ENCODE peak calls at places on chromosomes 5 and 9, in five cellular contexts. One of them, this sample, is unnamed.
A peak's percentile ranks its signal among the peaks of the same experiment; 100 is the strongest.

GRCh38 chr9:16182784-16183183 is 629.9 kb downstream of the CCDC171 start:
- DNase-seq in NT2/D1: no peak
- DNase-seq in HepG2: no peak
- DNase-seq in GM12878: no peak
- DNase-seq in H1: no peak
- DNase-seq in this sample: no peak

GRCh38 chr9:1100945-1101344 is 50.8 kb downstream of the DMRT2 start:
- DNase-seq in NT2/D1: peak; percentile 57
- DNase-seq in HepG2: peak; percentile 26
- DNase-seq in GM12878: no peak
- DNase-seq in H1: peak; percentile 25
- DNase-seq in this sample: peak; percentile 34

GRCh38 chr5:30638899-30639298 is 554.6 kb upstream of the CDH6 start:
- DNase-seq in NT2/D1: no peak
- DNase-seq in HepG2: no peak
- DNase-seq in GM12878: no peak
- DNase-seq in H1: no peak
- DNase-seq in this sample: no peak

GRCh38 chr9:88653926-88654325 is 118.9 kb downstream of the NXNL2 start:
- DNase-seq in NT2/D1: no peak
- DNase-seq in HepG2: no peak
- DNase-seq in GM12878: no peak
- DNase-seq in H1: no peak
- DNase-seq in this sample: no peak

GRCh38 chr5:169160405-169160901 is 140.5 kb downstream of the SLIT3 start:
- DNase-seq in NT2/D1: no peak
- DNase-seq in HepG2: no peak
- DNase-seq in GM12878: no peak
- DNase-seq in H1: no peak
- DNase-seq in this sample: no peak

GRCh38 chr5:66659780-66660179 is 63.6 kb downstream of the MAST4 start:
- DNase-seq in NT2/D1: no peak
- DNase-seq in HepG2: no peak
- DNase-seq in GM12878: no peak
- DNase-seq in H1: no peak
- DNase-seq in this sample: no peak

GRCh38 chr5:36606437-36607113 is at the start of gene SLC1A3:
- DNase-seq in NT2/D1: no peak
- DNase-seq in HepG2: no peak
- DNase-seq in GM12878: peak; percentile 28
- DNase-seq in H1: no peak
- DNase-seq in this sample: peak; percentile 78

GRCh38 chr9:137341227-137341626 is 39.2 kb upstream of the NRARP start:
- DNase-seq in NT2/D1: no peak
- DNase-seq in HepG2: no peak
- DNase-seq in GM12878: no peak
- DNase-seq in H1: no peak
- DNase-seq in this sample: no peak

GRCh38 chr5:142046191-142046590 is 33.4 kb upstream of the GNPDA1 start:
- DNase-seq in NT2/D1: no peak
- DNase-seq in HepG2: no peak
- DNase-seq in GM12878: no peak
- DNase-seq in H1: no peak
- DNase-seq in this sample: no peak

GRCh38 chr5:177432143-177432904 is 5.8 kb downstream of the GRK6 start:
- DNase-seq in NT2/D1: no peak
- DNase-seq in HepG2: no peak
- DNase-seq in GM12878: no peak
- DNase-seq in H1: no peak
- DNase-seq in this sample: no peak

GRCh38 chr5:117455236-117456233 is 880.9 kb upstream of the SEMA6A start:
- DNase-seq in NT2/D1: no peak
- DNase-seq in HepG2: peak; percentile 22
- DNase-seq in GM12878: no peak
- DNase-seq in H1: peak; percentile 43
- DNase-seq in this sample: peak; percentile 42

DNA sequence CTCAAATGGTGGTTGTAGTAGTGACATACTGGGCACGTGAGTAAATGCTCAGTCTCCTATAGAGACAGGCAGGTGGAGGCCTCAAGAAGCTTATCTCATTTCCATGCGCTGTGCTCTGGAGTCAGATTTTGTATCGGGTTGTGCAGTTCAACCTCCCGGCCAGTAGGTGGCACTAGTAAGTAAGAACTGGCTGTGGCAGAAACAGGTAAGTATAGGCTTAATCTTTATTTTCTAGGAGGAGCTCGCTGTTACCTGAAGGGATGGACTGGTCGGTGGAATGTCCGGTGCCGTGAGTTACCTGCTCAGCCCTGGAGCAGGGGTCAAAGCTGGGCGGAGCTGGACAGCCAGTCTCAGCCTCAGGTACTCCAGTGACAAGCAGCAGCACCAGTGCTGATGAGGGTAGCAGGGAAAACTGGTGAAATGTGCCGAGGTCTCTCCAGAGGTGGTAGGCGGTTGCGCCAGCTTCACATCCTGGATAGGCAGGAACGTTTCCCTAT is 880.1 kb upstream of the SEMA6A start:
- DNase-seq in NT2/D1: no peak
- DNase-seq in HepG2: peak; percentile 50
- DNase-seq in GM12878: peak; percentile 20
- DNase-seq in H1: peak; percentile 63
- DNase-seq in this sample: peak; percentile 57
- TF ChIP-seq SUZ12 in NT2/D1: no peak
- TF ChIP-seq SUZ12 in HepG2: no peak
- TF ChIP-seq SUZ12 in GM12878: no peak
- TF ChIP-seq SUZ12 in H1: no peak
- TF ChIP-seq SUZ12 in this sample: no peak

DNA sequence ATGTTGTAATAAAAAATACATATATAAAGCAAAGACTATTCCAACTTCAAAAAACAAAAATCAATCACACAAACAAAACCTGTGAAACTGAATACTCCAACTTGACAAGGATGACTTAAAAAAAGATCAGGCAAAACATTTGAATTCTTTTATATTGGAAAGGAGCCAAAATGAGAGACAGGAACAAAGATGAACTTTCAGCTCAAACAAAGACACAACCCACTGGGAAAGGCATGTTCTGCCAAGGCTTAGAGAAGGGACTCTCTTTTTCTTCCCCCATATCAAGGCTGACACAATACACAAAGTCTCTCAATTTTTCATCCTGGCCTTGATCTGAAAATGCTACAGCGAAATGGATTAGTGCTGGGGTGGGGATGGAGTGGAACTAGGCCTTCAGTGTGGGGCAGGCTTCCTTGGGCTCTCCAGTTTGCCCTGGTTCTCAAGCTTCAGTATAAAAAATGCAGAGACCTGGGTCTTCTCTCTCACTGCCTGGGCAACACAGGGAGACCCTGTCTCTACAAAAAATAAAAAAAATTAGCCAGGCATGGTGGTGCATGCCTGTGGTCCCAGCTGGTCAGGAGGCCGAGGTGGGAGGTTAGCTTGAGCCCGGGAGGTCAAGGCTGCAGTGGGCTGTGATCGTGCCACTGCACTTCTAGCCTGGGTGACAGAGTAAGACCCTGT is 11.6 kb upstream of the FAM169A start:
- DNase-seq in NT2/D1: no peak
- DNase-seq in HepG2: peak; percentile 90
- DNase-seq in GM12878: no peak
- DNase-seq in H1: no peak
- DNase-seq in this sample: no peak
- TF ChIP-seq SUZ12 in NT2/D1: no peak
- TF ChIP-seq SUZ12 in HepG2: no peak
- TF ChIP-seq SUZ12 in GM12878: no peak
- TF ChIP-seq SUZ12 in H1: no peak
- TF ChIP-seq SUZ12 in this sample: no peak

DNA sequence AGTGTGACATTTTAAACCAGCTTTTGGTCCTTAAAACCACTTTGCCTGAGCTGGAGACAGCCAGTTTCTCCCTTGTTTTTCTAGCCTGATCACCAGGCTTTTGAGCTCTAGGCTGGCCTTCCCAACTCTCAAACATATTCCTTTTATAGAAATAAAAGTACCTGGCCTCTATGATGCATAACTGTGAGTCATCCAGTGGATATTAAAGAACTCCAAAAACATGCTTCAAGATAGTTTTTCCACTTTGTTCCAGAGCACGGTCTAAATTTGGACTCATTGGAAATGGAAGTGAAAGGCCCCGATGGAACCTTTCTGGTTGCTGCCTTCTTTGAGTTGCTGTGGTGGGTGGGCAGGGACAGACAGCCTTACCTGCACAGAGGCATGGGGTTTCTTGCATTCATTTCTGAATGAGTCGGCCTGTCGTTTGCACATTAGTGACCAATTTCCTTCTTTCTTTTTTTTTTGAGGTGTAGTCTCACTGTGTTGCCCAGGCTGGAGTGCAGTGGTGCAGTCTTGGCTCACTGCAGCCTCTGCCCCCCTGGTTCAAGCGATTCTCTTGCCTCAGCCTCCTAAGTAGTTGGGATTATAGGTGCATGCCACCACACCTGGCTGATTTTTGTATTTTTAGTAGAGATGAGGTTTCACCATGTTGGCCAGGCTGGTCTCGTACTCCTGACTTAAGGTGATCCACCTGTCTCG is 43.1 kb downstream of the TRIO start:
- DNase-seq in NT2/D1: no peak
- DNase-seq in HepG2: no peak
- DNase-seq in GM12878: no peak
- DNase-seq in H1: no peak
- DNase-seq in this sample: no peak
- TF ChIP-seq SUZ12 in NT2/D1: no peak
- TF ChIP-seq SUZ12 in HepG2: no peak
- TF ChIP-seq SUZ12 in GM12878: no peak
- TF ChIP-seq SUZ12 in H1: no peak
- TF ChIP-seq SUZ12 in this sample: no peak

GRCh38 chr5:50658243-50658642 is 8.2 kb upstream of the PARP8 start:
- DNase-seq in NT2/D1: no peak
- DNase-seq in HepG2: no peak
- DNase-seq in GM12878: no peak
- DNase-seq in H1: no peak
- DNase-seq in this sample: no peak
- TF ChIP-seq SUZ12 in NT2/D1: no peak
- TF ChIP-seq SUZ12 in HepG2: no peak
- TF ChIP-seq SUZ12 in GM12878: no peak
- TF ChIP-seq SUZ12 in H1: no peak
- TF ChIP-seq SUZ12 in this sample: no peak

GRCh38 chr5:100682625-100683024 is 147.5 kb downstream of the FAM174A start:
- DNase-seq in NT2/D1: no peak
- DNase-seq in HepG2: no peak
- DNase-seq in GM12878: no peak
- DNase-seq in H1: no peak
- DNase-seq in this sample: no peak

GRCh38 chr5:100676807-100677631 is 141.8 kb downstream of the FAM174A start:
- DNase-seq in NT2/D1: no peak
- DNase-seq in HepG2: no peak
- DNase-seq in GM12878: no peak
- DNase-seq in H1: no peak
- DNase-seq in this sample: no peak
- TF ChIP-seq SUZ12 in NT2/D1: no peak
- TF ChIP-seq SUZ12 in HepG2: no peak
- TF ChIP-seq SUZ12 in GM12878: no peak
- TF ChIP-seq SUZ12 in H1: no peak
- TF ChIP-seq SUZ12 in this sample: no peak

DNA sequence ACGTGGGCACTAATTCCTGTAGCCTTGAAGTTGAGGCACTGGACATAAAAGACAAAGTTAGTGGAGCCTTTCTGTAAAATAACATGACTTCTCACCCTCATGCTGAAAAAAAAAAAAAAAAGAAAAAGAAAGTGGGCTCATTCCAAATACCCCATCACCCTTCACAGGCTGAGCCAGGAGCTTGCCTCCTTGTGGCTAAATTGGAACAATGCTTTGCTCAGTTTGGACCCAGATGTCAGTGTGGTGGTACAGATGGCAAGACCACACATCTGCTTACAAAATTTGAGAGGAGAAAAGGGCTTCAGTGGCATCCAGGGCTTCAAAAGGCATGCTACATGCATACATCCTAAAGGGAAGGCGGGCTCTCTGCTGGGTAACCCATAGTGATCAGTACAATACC is 342.8 kb downstream of the EBF1 start:
- DNase-seq in NT2/D1: no peak
- DNase-seq in HepG2: no peak
- DNase-seq in GM12878: no peak
- DNase-seq in H1: no peak
- DNase-seq in this sample: no peak
- TF ChIP-seq SUZ12 in NT2/D1: no peak
- TF ChIP-seq SUZ12 in HepG2: no peak
- TF ChIP-seq SUZ12 in GM12878: no peak
- TF ChIP-seq SUZ12 in H1: no peak
- TF ChIP-seq SUZ12 in this sample: no peak

GRCh38 chr9:124423155-124423554 is 7.9 kb upstream of the PSMB7 start:
- DNase-seq in NT2/D1: no peak
- DNase-seq in HepG2: no peak
- DNase-seq in GM12878: no peak
- DNase-seq in H1: no peak
- DNase-seq in this sample: no peak
- TF ChIP-seq SUZ12 in NT2/D1: no peak
- TF ChIP-seq SUZ12 in HepG2: no peak
- TF ChIP-seq SUZ12 in GM12878: no peak
- TF ChIP-seq SUZ12 in H1: no peak
- TF ChIP-seq SUZ12 in this sample: no peak

GRCh38 chr5:110460837-110461236 is 265.6 kb downstream of the TMEM232 start:
- DNase-seq in NT2/D1: no peak
- DNase-seq in HepG2: no peak
- DNase-seq in GM12878: no peak
- DNase-seq in H1: no peak
- DNase-seq in this sample: no peak
- TF ChIP-seq SUZ12 in NT2/D1: no peak
- TF ChIP-seq SUZ12 in HepG2: no peak
- TF ChIP-seq SUZ12 in GM12878: no peak
- TF ChIP-seq SUZ12 in H1: no peak
- TF ChIP-seq SUZ12 in this sample: no peak

DNA sequence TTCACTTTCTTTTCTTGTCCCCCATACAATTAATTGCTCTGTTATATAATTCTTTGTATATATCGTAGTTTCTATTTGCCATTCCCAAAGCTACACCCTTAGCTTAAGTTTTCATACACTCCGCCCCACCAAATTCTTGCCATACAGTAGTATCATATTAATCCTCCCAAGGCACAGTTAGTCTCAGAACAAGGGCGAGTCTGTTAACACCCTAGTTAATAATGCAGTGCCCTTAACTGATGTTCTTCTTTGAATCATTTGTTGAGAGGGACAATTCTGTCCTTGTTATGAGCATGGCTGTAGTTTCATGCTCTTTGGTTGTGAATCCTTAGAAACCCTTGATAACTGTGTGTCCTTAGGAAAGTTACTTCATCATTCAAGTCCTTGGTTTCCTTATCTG is 206.2 kb downstream of the CFAP90 start:
- DNase-seq in NT2/D1: no peak
- DNase-seq in HepG2: no peak
- DNase-seq in GM12878: no peak
- DNase-seq in H1: no peak
- DNase-seq in this sample: no peak
- TF ChIP-seq SUZ12 in NT2/D1: no peak
- TF ChIP-seq SUZ12 in HepG2: no peak
- TF ChIP-seq SUZ12 in GM12878: no peak
- TF ChIP-seq SUZ12 in H1: no peak
- TF ChIP-seq SUZ12 in this sample: no peak